ENCODE peak calls at places on chromosomes 5 and 9, in six cellular contexts. One of them, this sample, is unnamed. For H4K20me1, the result is how much of the 10 kb centered on the place peaks cover.

GRCh38 chr5:108143581-108143980 is 238.3 kb downstream of the FBXL17 start:
- DNase-seq in PC-3: no peak
- DNase-seq in astrocyte: peak
- DNase-seq in HCT116: no peak
- DNase-seq in neural progenitor cell: no peak
- DNase-seq in GM23248: peak
- DNase-seq in this sample: peak

GRCh38 chr5:139645495-139645871 is 2.7 kb upstream of the CXXC5 start:
- DNase-seq in PC-3: no peak
- DNase-seq in astrocyte: no peak
- DNase-seq in HCT116: no peak
- DNase-seq in neural progenitor cell: no peak
- DNase-seq in GM23248: no peak
- DNase-seq in this sample: no peak

GRCh38 chr9:97243606-97244005 is 63.9 kb upstream of the CCDC180 start:
- DNase-seq in PC-3: no peak
- DNase-seq in astrocyte: no peak
- DNase-seq in HCT116: no peak
- DNase-seq in neural progenitor cell: no peak
- DNase-seq in GM23248: peak
- DNase-seq in this sample: no peak

GRCh38 chr9:107222020-107222522 is 61.0 kb upstream of the RAD23B start:
- DNase-seq in PC-3: no peak
- DNase-seq in astrocyte: peak
- DNase-seq in HCT116: no peak
- DNase-seq in neural progenitor cell: no peak
- DNase-seq in GM23248: no peak
- DNase-seq in this sample: peak

GRCh38 chr5:135156715-135157404 is 122.8 kb upstream of the PITX1 start:
- DNase-seq in PC-3: peak
- DNase-seq in astrocyte: no peak
- DNase-seq in HCT116: no peak
- DNase-seq in neural progenitor cell: no peak
- DNase-seq in GM23248: no peak
- DNase-seq in this sample: no peak

GRCh38 chr5:74251106-74252032 is 389.2 kb downstream of the ENC1 start:
- DNase-seq in PC-3: peak
- DNase-seq in astrocyte: peak
- DNase-seq in HCT116: no peak
- DNase-seq in neural progenitor cell: no peak
- DNase-seq in GM23248: peak
- DNase-seq in this sample: peak

GRCh38 chr5:179791881-179792611 is 1.7 kb upstream of the LTC4S start:
- DNase-seq in PC-3: no peak
- DNase-seq in astrocyte: no peak
- DNase-seq in HCT116: no peak
- DNase-seq in neural progenitor cell: no peak
- DNase-seq in GM23248: no peak
- DNase-seq in this sample: no peak

GRCh38 chr5:81904861-81905260 is 67.0 kb upstream of the ATG10 start:
- DNase-seq in PC-3: peak
- DNase-seq in astrocyte: peak
- DNase-seq in HCT116: no peak
- DNase-seq in neural progenitor cell: no peak
- DNase-seq in GM23248: no peak
- DNase-seq in this sample: no peak

GRCh38 chr5:64190562-64191306 is 25.1 kb downstream of the RNF180 start:
- DNase-seq in PC-3: no peak
- DNase-seq in astrocyte: no peak
- DNase-seq in HCT116: no peak
- DNase-seq in neural progenitor cell: no peak
- DNase-seq in GM23248: no peak
- DNase-seq in this sample: no peak

GRCh38 chr9:29319727-29320513 is 1746.6 kb upstream of the C9orf72 start:
- DNase-seq in PC-3: no peak
- DNase-seq in astrocyte: no peak
- DNase-seq in HCT116: no peak
- DNase-seq in neural progenitor cell: no peak
- DNase-seq in GM23248: no peak
- DNase-seq in this sample: peak

GRCh38 chr9:107397076-107398049 is 92.2 kb downstream of the KLF4 start:
- DNase-seq in PC-3: peak
- DNase-seq in astrocyte: peak
- DNase-seq in HCT116: no peak
- DNase-seq in neural progenitor cell: no peak
- DNase-seq in GM23248: peak
- DNase-seq in this sample: peak

GRCh38 chr9:17810728-17811634 is 232.1 kb downstream of the SH3GL2 start:
- DNase-seq in PC-3: peak
- DNase-seq in astrocyte: peak
- DNase-seq in HCT116: peak
- DNase-seq in neural progenitor cell: peak
- DNase-seq in GM23248: peak
- DNase-seq in this sample: peak

GRCh38 chr9:28443461-28443860 is 870.2 kb upstream of the C9orf72 start:
- DNase-seq in PC-3: no peak
- DNase-seq in astrocyte: no peak
- DNase-seq in HCT116: no peak
- DNase-seq in neural progenitor cell: no peak
- DNase-seq in GM23248: no peak
- DNase-seq in this sample: no peak

GRCh38 chr5:123543438-123543837 is 31.5 kb downstream of the CSNK1G3 start:
- DNase-seq in PC-3: no peak
- DNase-seq in astrocyte: no peak
- DNase-seq in HCT116: no peak
- DNase-seq in neural progenitor cell: no peak
- DNase-seq in GM23248: no peak
- DNase-seq in this sample: peak

DNA sequence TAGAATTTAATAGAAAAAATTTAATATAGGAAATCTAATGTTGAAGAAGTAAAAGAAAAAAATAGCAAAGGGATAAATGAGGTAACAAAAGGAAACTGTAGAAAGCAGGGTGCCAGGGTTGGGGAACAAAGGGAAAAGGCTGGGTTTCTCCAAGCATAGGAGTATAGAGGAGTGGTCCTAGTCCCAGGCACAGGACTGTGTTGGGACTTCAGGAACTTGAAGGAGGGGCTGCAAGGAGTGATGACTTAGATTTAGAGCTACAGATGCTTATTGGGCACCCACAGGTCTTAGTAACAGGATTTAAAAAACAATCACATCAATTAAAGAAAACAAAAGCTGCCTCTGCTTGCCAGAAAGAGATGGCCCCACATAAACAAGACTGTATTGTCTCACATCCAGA is 396.5 kb upstream of the TNC start:
- DNase-seq in PC-3: no peak
- DNase-seq in astrocyte: no peak
- DNase-seq in HCT116: no peak
- DNase-seq in neural progenitor cell: no peak
- DNase-seq in GM23248: no peak
- DNase-seq in this sample: no peak
- H4K20me1 ChIP-seq in PC-3: under half
- H4K20me1 ChIP-seq in astrocyte: under half
- H4K20me1 ChIP-seq in HCT116: under half
- H4K20me1 ChIP-seq in neural progenitor cell: under half
- H4K20me1 ChIP-seq in GM23248: under half
- H4K20me1 ChIP-seq in this sample: under half

GRCh38 chr9:3043369-3043768 is 199.5 kb upstream of the PUM3 start:
- DNase-seq in PC-3: no peak
- DNase-seq in astrocyte: peak
- DNase-seq in HCT116: no peak
- DNase-seq in neural progenitor cell: no peak
- DNase-seq in GM23248: peak
- DNase-seq in this sample: no peak
- H2AFZ ChIP-seq in PC-3: no peak
- H2AFZ ChIP-seq in astrocyte: no peak
- H2AFZ ChIP-seq in HCT116: no peak
- H2AFZ ChIP-seq in neural progenitor cell: no peak
- H2AFZ ChIP-seq in GM23248: no peak
- H2AFZ ChIP-seq in this sample: no peak

GRCh38 chr9:128885376-128885775 is 3.4 kb downstream of the LRRC8A start:
- DNase-seq in PC-3: no peak
- DNase-seq in astrocyte: no peak
- DNase-seq in HCT116: no peak
- DNase-seq in neural progenitor cell: no peak
- DNase-seq in GM23248: no peak
- DNase-seq in this sample: no peak
- H3K4me2 ChIP-seq in PC-3: no peak
- H3K4me2 ChIP-seq in astrocyte: no peak
- H3K4me2 ChIP-seq in HCT116: no peak
- H3K4me2 ChIP-seq in neural progenitor cell: no peak
- H3K4me2 ChIP-seq in GM23248: no peak
- H3K4me2 ChIP-seq in this sample: no peak

DNA sequence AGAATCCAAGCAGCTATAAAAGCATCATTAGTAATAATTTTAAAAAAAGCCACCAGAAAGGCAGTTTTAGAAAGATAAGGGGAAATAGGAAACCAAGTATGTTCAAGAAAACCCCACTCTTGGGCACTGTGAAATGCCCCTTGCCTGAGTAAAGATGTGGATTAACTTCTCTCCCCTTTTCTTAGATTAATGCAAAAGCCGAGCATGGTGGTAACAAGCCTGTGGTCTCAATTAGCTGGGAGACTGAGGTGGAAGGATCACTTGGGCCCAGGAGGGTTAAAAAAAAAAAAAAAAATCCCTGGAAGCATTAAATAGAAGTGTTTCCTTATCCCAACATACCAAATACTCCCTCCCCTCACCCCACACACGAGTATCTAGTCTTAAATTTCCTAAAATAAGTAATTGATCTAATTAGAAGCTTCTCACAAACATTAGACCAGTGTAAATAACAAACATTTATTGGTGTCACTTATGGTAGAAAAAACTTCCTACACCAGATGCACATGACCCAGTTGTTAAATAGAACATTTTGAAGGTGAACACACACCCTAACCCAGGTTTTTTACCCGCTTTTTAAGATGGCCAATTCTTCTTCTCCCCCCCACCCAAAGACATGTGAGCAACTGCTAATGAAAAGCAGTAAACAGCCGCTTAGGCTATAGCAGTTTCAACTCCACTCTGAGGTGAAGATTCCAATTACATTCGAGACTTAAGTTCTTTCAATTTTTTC is 5.2 kb downstream of the HSPA5 start:
- DNase-seq in PC-3: no peak
- DNase-seq in astrocyte: no peak
- DNase-seq in HCT116: no peak
- DNase-seq in neural progenitor cell: no peak
- DNase-seq in GM23248: peak
- DNase-seq in this sample: no peak
- H4K20me1 ChIP-seq in PC-3: half or more
- H4K20me1 ChIP-seq in astrocyte: half or more
- H4K20me1 ChIP-seq in HCT116: under half
- H4K20me1 ChIP-seq in neural progenitor cell: half or more
- H4K20me1 ChIP-seq in GM23248: under half
- H4K20me1 ChIP-seq in this sample: under half

GRCh38 chr9:122125891-122126331 is 32.8 kb upstream of the TTLL11 start:
- DNase-seq in PC-3: peak
- DNase-seq in astrocyte: peak
- DNase-seq in HCT116: no peak
- DNase-seq in neural progenitor cell: no peak
- DNase-seq in GM23248: peak
- DNase-seq in this sample: no peak
- H2AFZ ChIP-seq in PC-3: peak
- H2AFZ ChIP-seq in astrocyte: peak
- H2AFZ ChIP-seq in HCT116: no peak
- H2AFZ ChIP-seq in neural progenitor cell: peak
- H2AFZ ChIP-seq in GM23248: peak
- H2AFZ ChIP-seq in this sample: peak

GRCh38 chr5:172377856-172378255 is 76.5 kb downstream of the SH3PXD2B start:
- DNase-seq in PC-3: no peak
- DNase-seq in astrocyte: no peak
- DNase-seq in HCT116: no peak
- DNase-seq in neural progenitor cell: no peak
- DNase-seq in GM23248: no peak
- DNase-seq in this sample: no peak

GRCh38 chr5:172383231-172383802 is 71.0 kb downstream of the SH3PXD2B start:
- DNase-seq in PC-3: peak
- DNase-seq in astrocyte: peak
- DNase-seq in HCT116: no peak
- DNase-seq in neural progenitor cell: no peak
- DNase-seq in GM23248: peak
- DNase-seq in this sample: peak

GRCh38 chr5:172380261-172380991 is 73.9 kb downstream of the SH3PXD2B start:
- DNase-seq in PC-3: peak
- DNase-seq in astrocyte: no peak
- DNase-seq in HCT116: no peak
- DNase-seq in neural progenitor cell: no peak
- DNase-seq in GM23248: no peak
- DNase-seq in this sample: no peak

GRCh38 chr5:172379481-172379880 is 74.8 kb downstream of the SH3PXD2B start:
- DNase-seq in PC-3: peak
- DNase-seq in astrocyte: no peak
- DNase-seq in HCT116: no peak
- DNase-seq in neural progenitor cell: no peak
- DNase-seq in GM23248: peak
- DNase-seq in this sample: no peak

GRCh38 chr5:172380992-172381643 is 73.2 kb downstream of the SH3PXD2B start:
- DNase-seq in PC-3: peak
- DNase-seq in astrocyte: peak
- DNase-seq in HCT116: no peak
- DNase-seq in neural progenitor cell: no peak
- DNase-seq in GM23248: peak
- DNase-seq in this sample: peak
- H3K4me2 ChIP-seq in PC-3: peak
- H3K4me2 ChIP-seq in astrocyte: peak
- H3K4me2 ChIP-seq in HCT116: no peak
- H3K4me2 ChIP-seq in neural progenitor cell: no peak
- H3K4me2 ChIP-seq in GM23248: no peak
- H3K4me2 ChIP-seq in this sample: peak

DNA sequence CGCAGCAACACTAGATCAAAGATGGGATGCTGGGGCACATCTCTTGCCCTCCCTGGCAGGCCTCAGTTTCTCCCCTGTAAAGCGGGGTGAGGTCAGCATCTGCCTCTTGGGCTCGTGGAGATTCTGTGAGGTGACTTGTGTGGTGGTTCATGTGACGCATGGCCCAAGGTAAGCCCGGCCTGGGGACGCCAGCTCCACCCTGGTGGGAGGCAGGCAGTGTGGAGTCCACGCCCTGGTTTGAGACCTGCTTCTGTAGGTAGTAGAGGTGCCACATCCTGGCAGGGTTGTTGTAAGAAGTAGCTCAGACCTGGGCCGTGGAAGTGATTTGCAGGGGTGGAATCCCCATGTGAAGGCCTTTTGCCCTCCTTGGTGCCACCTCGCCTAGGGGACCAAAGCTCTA is 101.5 kb downstream of the DAB2IP start:
- DNase-seq in PC-3: no peak
- DNase-seq in astrocyte: no peak
- DNase-seq in HCT116: no peak
- DNase-seq in neural progenitor cell: no peak
- DNase-seq in GM23248: no peak
- DNase-seq in this sample: no peak
- H4K20me1 ChIP-seq in PC-3: under half
- H4K20me1 ChIP-seq in astrocyte: half or more
- H4K20me1 ChIP-seq in HCT116: under half
- H4K20me1 ChIP-seq in neural progenitor cell: half or more
- H4K20me1 ChIP-seq in GM23248: under half
- H4K20me1 ChIP-seq in this sample: under half

GRCh38 chr9:13322828-13323550 is 43.5 kb upstream of the MPDZ start:
- DNase-seq in PC-3: no peak
- DNase-seq in astrocyte: no peak
- DNase-seq in HCT116: no peak
- DNase-seq in neural progenitor cell: no peak
- DNase-seq in GM23248: no peak
- DNase-seq in this sample: no peak
- H2AFZ ChIP-seq in PC-3: no peak
- H2AFZ ChIP-seq in astrocyte: no peak
- H2AFZ ChIP-seq in HCT116: no peak
- H2AFZ ChIP-seq in neural progenitor cell: peak
- H2AFZ ChIP-seq in GM23248: no peak
- H2AFZ ChIP-seq in this sample: no peak

This sample was measured in fibroblast of lung.